ENCODE peak calls at places on chromosomes 13 and 19, in nine cellular contexts. One of them, this sample, is unnamed.
A peak's percentile ranks its signal among the peaks of the same experiment; 100 is the strongest.

GRCh38 chr19:47839913-47840312 is 18.2 kb downstream of the CRX start:
- DNase-seq in kidney tubule cell: no peak
- DNase-seq in stimulated activated CD8-positive, alpha-beta memory T cell treated with anti-CD3 and anti-CD28 coated beads, Interleukin-4, amount 100 ng/mL, for 1 hour: no peak
- DNase-seq in CD4-positive, CD25-positive, alpha-beta regulatory T cell: no peak
- DNase-seq in colonic mucosa: no peak
- DNase-seq in activated CD4-positive, alpha-beta T cell treated with anti-CD3 and anti-CD28 coated beads, Interleukin-2, amount 50 U/mL, for 24 hours: no peak
- DNase-seq in fibroblast of pulmonary artery: no peak
- DNase-seq in LoVo: no peak
- DNase-seq in frontal cortex: no peak
- DNase-seq in this sample: no peak

GRCh38 chr19:39428309-39429112 is 7.2 kb downstream of the RPS16 start:
- DNase-seq in colonic mucosa: peak; percentile 25
- DNase-seq in stimulated activated CD8-positive, alpha-beta memory T cell treated with anti-CD3 and anti-CD28 coated beads, Interleukin-4, amount 100 ng/mL, for 1 hour: no peak
- DNase-seq in frontal cortex: peak; percentile 35
- DNase-seq in CD4-positive, CD25-positive, alpha-beta regulatory T cell: no peak
- DNase-seq in fibroblast of pulmonary artery: peak; percentile 94
- DNase-seq in kidney tubule cell: peak; percentile 82
- DNase-seq in activated CD4-positive, alpha-beta T cell treated with anti-CD3 and anti-CD28 coated beads, Interleukin-2, amount 50 U/mL, for 24 hours: no peak
- DNase-seq in LoVo: no peak
- DNase-seq in this sample: peak; percentile 62

GRCh38 chr19:8243146-8243545 is 34.0 kb downstream of the CERS4 start:
- DNase-seq in frontal cortex: no peak
- DNase-seq in fibroblast of pulmonary artery: no peak
- DNase-seq in stimulated activated CD8-positive, alpha-beta memory T cell treated with anti-CD3 and anti-CD28 coated beads, Interleukin-4, amount 100 ng/mL, for 1 hour: no peak
- DNase-seq in CD4-positive, CD25-positive, alpha-beta regulatory T cell: no peak
- DNase-seq in LoVo: no peak
- DNase-seq in colonic mucosa: no peak
- DNase-seq in activated CD4-positive, alpha-beta T cell treated with anti-CD3 and anti-CD28 coated beads, Interleukin-2, amount 50 U/mL, for 24 hours: no peak
- DNase-seq in kidney tubule cell: no peak
- DNase-seq in this sample: no peak

GRCh38 chr13:23796546-23796945 is 92.7 kb downstream of the MIPEP start:
- DNase-seq in CD4-positive, CD25-positive, alpha-beta regulatory T cell: no peak
- DNase-seq in frontal cortex: no peak
- DNase-seq in kidney tubule cell: peak; percentile 33
- DNase-seq in stimulated activated CD8-positive, alpha-beta memory T cell treated with anti-CD3 and anti-CD28 coated beads, Interleukin-4, amount 100 ng/mL, for 1 hour: no peak
- DNase-seq in fibroblast of pulmonary artery: no peak
- DNase-seq in LoVo: no peak
- DNase-seq in colonic mucosa: no peak
- DNase-seq in activated CD4-positive, alpha-beta T cell treated with anti-CD3 and anti-CD28 coated beads, Interleukin-2, amount 50 U/mL, for 24 hours: no peak
- DNase-seq in this sample: peak; percentile 56

GRCh38 chr19:29837448-29837961 is 25.7 kb downstream of the CCNE1 start:
- DNase-seq in stimulated activated CD8-positive, alpha-beta memory T cell treated with anti-CD3 and anti-CD28 coated beads, Interleukin-4, amount 100 ng/mL, for 1 hour: no peak
- DNase-seq in frontal cortex: no peak
- DNase-seq in kidney tubule cell: no peak
- DNase-seq in CD4-positive, CD25-positive, alpha-beta regulatory T cell: peak; percentile 89
- DNase-seq in activated CD4-positive, alpha-beta T cell treated with anti-CD3 and anti-CD28 coated beads, Interleukin-2, amount 50 U/mL, for 24 hours: no peak
- DNase-seq in fibroblast of pulmonary artery: no peak
- DNase-seq in colonic mucosa: no peak
- DNase-seq in LoVo: no peak
- DNase-seq in this sample: no peak

GRCh38 chr19:47582320-47582909 is 9.5 kb upstream of the ZNF541 start:
- DNase-seq in LoVo: no peak
- DNase-seq in colonic mucosa: no peak
- DNase-seq in stimulated activated CD8-positive, alpha-beta memory T cell treated with anti-CD3 and anti-CD28 coated beads, Interleukin-4, amount 100 ng/mL, for 1 hour: no peak
- DNase-seq in fibroblast of pulmonary artery: peak; percentile 80
- DNase-seq in CD4-positive, CD25-positive, alpha-beta regulatory T cell: no peak
- DNase-seq in frontal cortex: no peak
- DNase-seq in activated CD4-positive, alpha-beta T cell treated with anti-CD3 and anti-CD28 coated beads, Interleukin-2, amount 50 U/mL, for 24 hours: no peak
- DNase-seq in kidney tubule cell: no peak
- DNase-seq in this sample: peak; percentile 63

GRCh38 chr19:13526552-13526951 is 20.3 kb upstream of the CACNA1A start:
- DNase-seq in colonic mucosa: no peak
- DNase-seq in fibroblast of pulmonary artery: peak; percentile 10
- DNase-seq in LoVo: no peak
- DNase-seq in activated CD4-positive, alpha-beta T cell treated with anti-CD3 and anti-CD28 coated beads, Interleukin-2, amount 50 U/mL, for 24 hours: no peak
- DNase-seq in CD4-positive, CD25-positive, alpha-beta regulatory T cell: no peak
- DNase-seq in stimulated activated CD8-positive, alpha-beta memory T cell treated with anti-CD3 and anti-CD28 coated beads, Interleukin-4, amount 100 ng/mL, for 1 hour: no peak
- DNase-seq in frontal cortex: no peak
- DNase-seq in kidney tubule cell: peak; percentile 28
- DNase-seq in this sample: peak; percentile 59

GRCh38 chr13:87827479-87827878 is 156.3 kb downstream of the SLITRK5 start:
- DNase-seq in kidney tubule cell: peak; percentile 78
- DNase-seq in colonic mucosa: no peak
- DNase-seq in fibroblast of pulmonary artery: no peak
- DNase-seq in activated CD4-positive, alpha-beta T cell treated with anti-CD3 and anti-CD28 coated beads, Interleukin-2, amount 50 U/mL, for 24 hours: no peak
- DNase-seq in CD4-positive, CD25-positive, alpha-beta regulatory T cell: no peak
- DNase-seq in frontal cortex: no peak
- DNase-seq in stimulated activated CD8-positive, alpha-beta memory T cell treated with anti-CD3 and anti-CD28 coated beads, Interleukin-4, amount 100 ng/mL, for 1 hour: no peak
- DNase-seq in LoVo: no peak
- DNase-seq in this sample: peak; percentile 8